ENCODE peak calls at places on chromosomes 3 and 15, in ten cellular contexts. V, L, U, A, C, K, W, N, Y and P are unnamed samples.

GRCh38 chr15:40367038-40367672 is 9.1 kb downstream of the DISP2 start:
- DNase-seq in K (no peak), W (no peak), N (no peak), C (no peak), A (no peak), V (no peak), L (no peak), U (peak), Y (no peak), P (no peak)

GRCh38 chr3:77370413-77370812 is 330.5 kb downstream of the ROBO2 start:
- DNase-seq in C (peak), N (no peak), K (peak), V (no peak), U (no peak), A (peak), W (peak), L (no peak), Y (no peak), P (no peak)

GRCh38 chr15:84949043-84949442 is 32.6 kb upstream of the PDE8A start:
- DNase-seq in N (no peak), V (no peak), U (no peak), C (no peak), L (no peak), K (no peak), A (no peak), W (no peak), Y (no peak), P (no peak)

GRCh38 chr3:70726966-70727365 is 414.5 kb upstream of the MDFIC2 start:
- DNase-seq in W (no peak), K (no peak), C (no peak), N (no peak), Y (no peak), A (no peak), L (no peak), V (no peak), U (no peak), P (no peak)

GRCh38 chr3:59335338-59335737 is 285.5 kb upstream of the CFAP20DC start:
- DNase-seq in C (no peak), Y (no peak), W (no peak), L (no peak), V (no peak), A (no peak), K (no peak), N (no peak), U (no peak), P (no peak)

GRCh38 chr3:98513136-98513535 is 9.6 kb downstream of the CLDND1 start:
- DNase-seq in L (no peak), W (peak), Y (no peak), C (peak), A (peak), N (no peak), V (no peak), K (peak), U (no peak), P (peak)

GRCh38 chr15:87851497-87851896 is 405.0 kb downstream of the NTRK3 start:
- DNase-seq in K (no peak), A (no peak), L (no peak), C (no peak), V (no peak), N (no peak), U (no peak), Y (no peak), W (no peak), P (no peak)

GRCh38 chr3:72306800-72307341 is 521.9 kb upstream of the PROK2 start:
- DNase-seq in C (no peak), W (no peak), L (peak), A (peak), Y (no peak), N (no peak), U (no peak), K (no peak), V (no peak), P (no peak)

GRCh38 chr3:111895079-111895478 is 36.0 kb downstream of the PHLDB2 start:
- DNase-seq in K (no peak), N (no peak), C (peak), Y (no peak), W (no peak), V (no peak), U (no peak), A (peak), L (no peak), P (no peak)

GRCh38 chr3:148697311-148698189 is at the start of gene AGTR1:
- DNase-seq in W (peak), L (peak), N (no peak), A (peak), Y (no peak), K (peak), C (peak), V (no peak), U (peak), P (no peak)

GRCh38 chr3:109178701-109179100 is 42.2 kb downstream of the C3orf85 start:
- DNase-seq in A (no peak), V (no peak), L (no peak), C (no peak), N (no peak), Y (no peak), U (no peak), W (no peak), K (no peak), P (no peak)

GRCh38 chr3:56928379-56929068 is 126.8 kb upstream of the ARHGEF3 start:
- DNase-seq in L (no peak), A (peak), U (no peak), Y (no peak), K (peak), W (no peak), V (no peak), N (no peak), C (peak), P (no peak)

GRCh38 chr15:72785452-72786243 is 2.1 kb upstream of the ADPGK start:
- DNase-seq in L (no peak), V (peak), A (no peak), W (no peak), C (peak), Y (no peak), K (no peak), U (no peak), N (peak), P (peak)

GRCh38 chr15:75662823-75663519 is 15.3 kb downstream of the SNX33 start:
- DNase-seq in C (no peak), N (no peak), A (no peak), Y (no peak), U (no peak), L (no peak), K (no peak), V (no peak), W (no peak), P (no peak)

GRCh38 chr3:56443372-56443771 is 24.9 kb downstream of the ERC2 start:
- DNase-seq in C (no peak), K (no peak), W (no peak), N (no peak), A (no peak), L (no peak), U (no peak), V (no peak), Y (no peak), P (no peak)

GRCh38 chr15:35738370-35738769 is 192.4 kb upstream of the DPH6 start:
- DNase-seq in V (no peak), A (peak), W (no peak), Y (no peak), L (no peak), C (peak), N (no peak), U (no peak), K (no peak), P (no peak)

GRCh38 chr15:70892912-70893560 is 410 bp downstream of the LRRC49 start:
- DNase-seq in U (peak), V (no peak), C (peak), W (no peak), A (peak), K (peak), Y (no peak), N (no peak), L (peak), P (no peak)

GRCh38 chr15:42020713-42021273 is at the start of gene PLA2G4E:
- DNase-seq in W (peak), L (no peak), C (no peak), K (no peak), V (no peak), Y (no peak), N (no peak), A (no peak), U (no peak), P (no peak)

GRCh38 chr3:146308682-146309081 is 57.8 kb upstream of the PLSCR4 start:
- DNase-seq in W (peak), L (no peak), N (no peak), V (no peak), U (no peak), A (peak), K (peak), C (peak), Y (no peak), P (no peak)

GRCh38 chr3:100437879-100438622 is 36.7 kb downstream of the LNP1 start:
- DNase-seq in U (peak), A (no peak), K (no peak), V (no peak), C (no peak), Y (no peak), N (no peak), W (no peak), L (no peak), P (no peak)